ENCODE peak calls at places on chromosomes 12 and 14, in six cellular contexts. G, L, T, J, Q and F are unnamed samples.

GRCh38 chr14:106308839-106309389 is 782.5 kb downstream of the TMEM121 start:
- DNase-seq in G (peak), L (no peak), T (peak), J (no peak), Q (no peak), F (no peak)

GRCh38 chr12:26369588-26369987 is 174.2 kb downstream of the SSPN start:
- DNase-seq in G (peak), L (no peak), T (no peak), J (peak), Q (no peak), F (peak)

GRCh38 chr14:36952702-36953101 is 219.7 kb downstream of the SLC25A21 start:
- DNase-seq in G (no peak), L (no peak), T (no peak), J (no peak), Q (no peak), F (no peak)

GRCh38 chr14:25841226-25841625 is 756.6 kb downstream of the NOVA1 start:
- DNase-seq in G (no peak), L (no peak), T (no peak), J (no peak), Q (no peak), F (no peak)

GRCh38 chr14:89277229-89277628 is 139.8 kb downstream of the FOXN3 start:
- DNase-seq in G (no peak), L (no peak), T (no peak), J (no peak), Q (no peak), F (no peak)

GRCh38 chr12:118103231-118103600 is 595 bp downstream of the VSIG10 start:
- DNase-seq in G (peak), L (no peak), T (peak), J (no peak), Q (no peak), F (no peak)

GRCh38 chr12:66620026-66620425 is 58.9 kb downstream of the GRIP1 start:
- DNase-seq in G (no peak), L (no peak), T (no peak), J (no peak), Q (no peak), F (no peak)

GRCh38 chr12:132074216-132074615 is 69.9 kb downstream of the DDX51 start:
- DNase-seq in G (no peak), L (no peak), T (no peak), J (no peak), Q (no peak), F (no peak)